ENCODE peak calls at places on chromosomes 11 and 22, in four cellular contexts. G is GM12878, Q is HepG2, V is HCT116. Y is an unnamed sample.

GRCh38 chr11:59572091-59572490 is 43.5 kb downstream of the OSBP start:
- ATAC-seq in V (no peak), G (no peak), Q (no peak), Y (no peak)

GRCh38 chr22:36208934-36209333 is 7.3 kb upstream of the APOL4 start:
- ATAC-seq in V (no peak), G (no peak), Q (no peak), Y (no peak)

GRCh38 chr11:12693485-12694181 is 19.4 kb downstream of the TEAD1 start:
- ATAC-seq in Q (peak), G (no peak), V (peak), Y (peak)

GRCh38 chr11:112212290-112212689 is 13.9 kb upstream of the PTS start:
- ATAC-seq in V (no peak), Q (no peak), G (no peak), Y (no peak)

GRCh38 chr22:45640291-45640940 is 31.2 kb upstream of the ATXN10 start:
- ATAC-seq in V (no peak), G (no peak), Q (no peak), Y (no peak)

GRCh38 chr11:116109228-116109627 is 605.0 kb upstream of the CADM1 start:
- ATAC-seq in Q (no peak), V (peak), G (no peak), Y (no peak)

GRCh38 chr11:73217131-73217809 is 811 bp upstream of the P2RY2 start:
- ATAC-seq in V (no peak), Q (peak), G (no peak), Y (peak)

GRCh38 chr11:60211206-60211605 is 28.3 kb upstream of the MS4A6A start:
- ATAC-seq in V (no peak), Q (no peak), G (peak), Y (no peak)

GRCh38 chr11:126891556-126892217 is 108.9 kb downstream of the KIRREL3 start:
- ATAC-seq in G (no peak), V (no peak), Q (no peak), Y (peak)

GRCh38 chr11:64713781-64714363 is 9.1 kb downstream of the NRXN2 start:
- ATAC-seq in V (no peak), G (no peak), Q (no peak), Y (no peak)

GRCh38 chr11:122138759-122139594 is 23.0 kb upstream of the BLID start:
- ATAC-seq in V (peak), G (no peak), Q (no peak), Y (no peak)

GRCh38 chr11:67406969-67407699 is 3.3 kb downstream of the TBC1D10C start:
- ATAC-seq in G (no peak), Q (peak), V (no peak), Y (no peak)

GRCh38 chr22:31244044-31244942 is 32.2 kb downstream of the LIMK2 start:
- ATAC-seq in G (no peak), Q (no peak), V (peak), Y (no peak)

GRCh38 chr11:128956401-128957203 is 13.9 kb upstream of the TP53AIP1 start:
- ATAC-seq in V (peak), G (peak), Q (peak), Y (peak)

GRCh38 chr11:117075186-117075585 is 23.0 kb downstream of the SIK3 start:
- ATAC-seq in G (peak), V (no peak), Q (no peak), Y (no peak)

GRCh38 chr22:37016134-37016910 is 2.9 kb downstream of the TST start:
- ATAC-seq in G (no peak), Q (no peak), V (no peak), Y (no peak)

GRCh38 chr22:22380098-22381030 is 128.2 kb downstream of the ZNF280B start:
- ATAC-seq in V (peak), G (peak), Q (peak), Y (no peak)
- TF ChIP-seq POLR2AphosphoS5 in V (no peak), G (no peak), Q (no peak), Y (no peak)

DNA sequence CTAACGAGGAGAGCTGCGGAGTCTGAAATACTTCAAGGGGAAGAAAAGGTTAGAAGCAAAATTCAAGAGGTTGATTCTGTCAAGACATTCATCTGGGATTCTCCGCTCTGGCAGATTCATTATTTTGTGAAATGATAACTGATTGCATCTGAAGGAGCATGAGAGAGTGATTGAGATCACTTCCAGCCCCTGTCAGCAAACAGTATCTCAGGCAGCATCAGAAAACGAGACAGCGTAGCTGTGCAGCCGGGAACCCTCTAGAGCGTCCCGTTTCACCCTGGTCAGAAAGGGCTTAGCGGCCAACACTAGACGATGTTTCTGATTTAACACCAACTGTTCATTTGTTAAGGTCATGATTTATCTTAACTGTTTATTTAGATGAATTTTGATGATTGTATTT is 279.4 kb upstream of the B3GAT1 start:
- ATAC-seq in G (no peak), Q (no peak), V (no peak), Y (no peak)
- TF ChIP-seq POLR2AphosphoS5 in G (no peak), Q (no peak), V (no peak), Y (no peak)

DNA sequence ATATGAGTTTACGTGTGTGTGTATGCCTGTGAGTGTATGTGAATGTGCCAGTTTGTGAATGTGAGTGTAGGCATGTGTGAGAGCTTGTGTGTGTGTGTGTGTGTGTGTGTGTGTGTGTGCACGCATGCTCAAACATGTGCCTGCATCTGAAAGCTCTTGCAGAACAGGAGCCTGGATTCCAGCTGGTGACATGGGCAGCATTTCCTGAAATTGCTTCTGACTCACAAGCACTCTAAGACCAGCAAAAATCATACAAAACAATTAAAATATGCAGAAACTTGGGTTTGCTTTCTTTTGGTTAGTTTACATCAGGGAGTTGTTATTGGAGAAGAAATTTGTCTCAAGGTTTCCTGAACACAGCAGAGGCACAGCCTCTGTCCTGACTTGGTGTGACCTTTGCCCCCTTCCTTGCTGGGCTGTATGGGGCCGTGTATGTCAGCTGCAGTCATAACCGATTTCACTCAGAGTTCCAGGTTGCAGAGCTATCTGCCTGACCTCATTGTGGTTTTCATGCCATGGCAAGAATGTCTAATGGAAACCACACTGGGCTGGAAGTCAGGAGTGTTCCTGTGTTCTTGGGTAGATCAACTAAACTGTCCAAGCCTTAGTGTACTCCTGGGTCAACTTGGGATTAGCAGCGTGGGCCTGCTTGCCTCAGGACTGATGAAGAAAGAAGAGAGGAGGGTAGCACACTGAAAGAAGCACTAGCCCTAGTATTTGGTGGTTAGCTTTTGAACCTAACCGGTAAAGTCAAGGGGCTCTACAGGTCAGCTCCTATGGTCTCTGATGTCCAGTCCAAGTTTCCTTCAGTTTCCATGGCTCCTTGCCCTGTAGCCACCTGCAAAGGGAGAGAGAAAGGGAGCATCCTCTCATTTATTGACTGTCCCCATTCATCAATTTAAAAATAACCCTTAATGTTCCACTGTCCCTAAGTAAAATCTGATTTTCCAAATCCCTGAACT is 143.7 kb downstream of the SNX19 start:
- ATAC-seq in Q (peak), V (no peak), G (peak), Y (peak)
- TF ChIP-seq POLR2AphosphoS5 in Q (no peak), V (no peak), G (no peak), Y (no peak)

GRCh38 chr11:66277475-66278391 is at the start of gene CNIH2:
- ATAC-seq in Q (peak), G (peak), V (peak), Y (peak)
- TF ChIP-seq POLR2AphosphoS5 in Q (no peak), G (no peak), V (no peak), Y (no peak)

DNA sequence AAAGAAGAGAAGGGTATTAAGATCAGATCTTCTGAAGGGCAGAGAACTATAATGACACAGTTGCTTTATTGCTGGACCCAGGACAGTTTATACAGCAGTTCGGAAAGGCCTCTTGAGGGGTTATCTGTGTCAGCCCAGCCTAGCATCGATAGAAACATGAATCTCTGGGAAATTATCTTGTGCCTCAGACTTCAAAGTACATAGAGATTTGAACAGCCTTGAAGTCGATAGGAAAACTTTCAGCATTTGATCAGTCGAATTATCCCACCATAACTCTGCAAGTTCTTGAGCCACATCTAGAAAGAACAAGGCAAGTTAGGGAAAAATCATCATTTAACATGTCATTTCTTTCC is 2.5 kb upstream of the LMO2 start:
- ATAC-seq in V (no peak), Q (no peak), G (peak), Y (no peak)
- TF ChIP-seq POLR2AphosphoS5 in V (no peak), Q (no peak), G (no peak), Y (no peak)

GRCh38 chr22:23258826-23259170 is 78.5 kb downstream of the BCR start:
- ATAC-seq in V (no peak), G (no peak), Q (no peak), Y (no peak)

GRCh38 chr22:23256138-23256932 is 76.0 kb downstream of the BCR start:
- ATAC-seq in Q (no peak), V (no peak), G (no peak), Y (no peak)

GRCh38 chr22:23257889-23258825 is 77.8 kb downstream of the BCR start:
- ATAC-seq in G (no peak), V (no peak), Q (no peak), Y (no peak)

GRCh38 chr22:23255506-23255905 is 75.2 kb downstream of the BCR start:
- ATAC-seq in G (no peak), Q (no peak), V (no peak), Y (no peak)

DNA sequence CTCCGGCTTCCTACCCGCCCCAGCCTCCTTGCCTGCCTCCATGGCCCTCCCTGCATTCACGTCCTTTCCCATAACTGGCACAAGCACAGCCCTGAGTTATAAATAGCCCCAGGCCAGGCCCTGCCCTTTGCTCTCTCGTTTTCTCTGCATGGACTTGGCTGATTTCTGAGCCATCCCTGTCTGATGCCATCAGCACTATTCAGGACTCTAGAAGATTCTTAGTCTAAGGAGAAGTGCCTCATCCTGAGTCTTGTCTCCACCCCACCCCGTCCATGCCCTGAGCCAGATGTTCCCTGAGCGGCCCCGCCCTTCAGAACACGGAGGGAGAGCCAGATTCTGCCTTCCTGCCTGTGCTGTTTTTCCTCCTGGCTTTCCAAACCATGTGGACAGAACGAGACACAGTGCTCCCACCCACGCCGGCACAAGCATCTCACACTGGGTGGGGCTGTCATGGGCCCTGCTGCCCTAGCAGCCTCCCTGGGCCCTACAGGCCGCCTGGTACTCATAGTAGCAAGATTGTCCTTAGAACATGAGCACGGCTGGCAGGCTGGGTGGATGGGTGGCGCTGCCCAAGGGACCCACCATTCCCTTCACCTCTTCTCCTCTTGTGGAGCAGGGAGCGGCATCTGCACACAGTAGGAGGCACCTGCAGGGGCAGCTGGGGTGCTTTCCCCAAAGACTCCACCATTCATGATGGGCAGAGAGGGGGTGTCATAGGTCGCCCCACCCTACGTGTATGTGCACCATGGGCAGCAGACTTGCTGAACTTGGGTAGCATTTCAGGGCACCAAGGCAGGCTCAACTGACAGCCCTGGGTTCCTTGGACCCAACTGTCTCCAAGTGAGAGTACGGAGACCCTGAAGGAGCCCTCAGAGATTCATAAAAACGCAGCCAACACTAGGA is 76.9 kb downstream of the BCR start:
- ATAC-seq in V (no peak), Q (no peak), G (no peak), Y (peak)
- TF ChIP-seq POLR2AphosphoS5 in V (no peak), Q (no peak), G (no peak), Y (peak)

Y was measured in gastroesophageal sphincter.